ENCODE peak calls at places on chromosomes 3 and 15, in four cellular contexts. L, J, F and E are unnamed samples.

GRCh38 chr3:167110906-167111305 is 269.2 kb downstream of the ZBBX start:
- DNase-seq in L (no peak), J (no peak), F (no peak), E (no peak)

GRCh38 chr15:26179906-26180305 is 316.8 kb upstream of the ATP10A start:
- DNase-seq in L (no peak), J (no peak), F (no peak), E (no peak)

GRCh38 chr3:30357897-30358296 is 248.5 kb upstream of the TGFBR2 start:
- DNase-seq in L (no peak), J (no peak), F (no peak), E (no peak)

GRCh38 chr3:66115858-66116654 is 77.3 kb upstream of the MAGI1 start:
- DNase-seq in L (no peak), J (peak; percentile 28), F (peak; percentile 66), E (peak; percentile 96)

GRCh38 chr3:99332726-99333125 is 305.7 kb upstream of the COL8A1 start:
- DNase-seq in L (no peak), J (no peak), F (no peak), E (peak; percentile 20)

GRCh38 chr3:10366681-10367101 is 45.8 kb upstream of the SEC13 start:
- DNase-seq in L (no peak), J (no peak), F (no peak), E (peak; percentile 99)

GRCh38 chr15:57654136-57654845 is 52.2 kb upstream of the POLR2M start:
- DNase-seq in L (no peak), J (no peak), F (no peak), E (no peak)

GRCh38 chr3:160180581-160181216 is 44.5 kb upstream of the C3orf80 start:
- DNase-seq in L (no peak), J (no peak), F (peak; percentile 81), E (no peak)

GRCh38 chr15:78481917-78482316 is 25.5 kb upstream of the HYKK start:
- DNase-seq in L (no peak), J (no peak), F (no peak), E (no peak)

GRCh38 chr3:141255864-141256263 is 24.2 kb downstream of the PXYLP1 start:
- DNase-seq in L (no peak), J (no peak), F (no peak), E (no peak)

GRCh38 chr3:170429050-170429449 is 10.4 kb downstream of the CLDN11 start:
- DNase-seq in L (no peak), J (no peak), F (no peak), E (peak; percentile 89)

GRCh38 chr3:100400424-100400781 is 486 bp downstream of the TOMM70 start:
- DNase-seq in L (no peak), J (no peak), F (no peak), E (no peak)

GRCh38 chr15:68424754-68425390 is 7.1 kb downstream of the ITGA11 start:
- DNase-seq in L (no peak), J (no peak), F (no peak), E (no peak)

GRCh38 chr3:65685621-65686020 is 353.1 kb downstream of the MAGI1 start:
- DNase-seq in L (no peak), J (peak; percentile 32), F (no peak), E (peak; percentile 37)

GRCh38 chr3:110686691-110687090 is 384.9 kb upstream of the NECTIN3 start:
- DNase-seq in L (no peak), J (no peak), F (no peak), E (no peak)

GRCh38 chr3:128435561-128435960 is 31.1 kb downstream of the DNAJB8 start:
- DNase-seq in L (no peak), J (no peak), F (no peak), E (no peak)

GRCh38 chr3:8887435-8888295 is 75.6 kb downstream of the RAD18 start:
- DNase-seq in L (no peak), J (no peak), F (no peak), E (peak; percentile 27)

GRCh38 chr3:178318957-178319528 is 217.2 kb upstream of the KCNMB2 start:
- DNase-seq in L (no peak), J (no peak), F (no peak), E (peak; percentile 33)

GRCh38 chr3:178320481-178321352 is 215.5 kb upstream of the KCNMB2 start:
- DNase-seq in L (no peak), J (peak; percentile 34), F (peak; percentile 63), E (peak; percentile 66)

DNA sequence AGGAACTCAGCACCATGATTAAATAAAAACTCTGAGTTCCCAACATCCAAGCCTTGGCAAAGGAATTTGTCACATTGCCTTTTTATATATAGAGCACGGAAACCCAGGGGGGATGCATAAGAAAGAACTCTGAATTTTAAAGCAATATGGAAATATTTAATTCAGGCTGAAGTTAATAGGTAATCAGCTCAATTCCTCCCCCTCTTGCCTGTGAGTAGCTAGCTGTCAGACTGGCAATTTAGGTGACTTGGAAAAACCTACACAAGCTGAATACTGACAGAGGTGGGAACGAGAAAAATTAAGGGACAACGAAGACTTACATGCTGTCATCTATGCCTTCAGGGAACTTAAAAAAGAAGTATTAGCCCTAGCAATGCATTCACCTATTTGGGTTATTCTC is 217.8 kb upstream of the KCNMB2 start:
- DNase-seq in L (no peak), J (no peak), F (no peak), E (no peak)
- TF ChIP-seq CTCF in L (no peak), J (no peak), F (no peak), E (no peak)

GRCh38 chr3:46674031-46674592 is 19.4 kb downstream of the ALS2CL start:
- DNase-seq in L (no peak), J (peak; percentile 7), F (peak; percentile 43), E (no peak)
- H3K36me3 ChIP-seq in L (no peaks in the 10 kb centered on the region), J (no peaks in the 10 kb centered on the region), F (no peaks in the 10 kb centered on the region), E (no peaks in the 10 kb centered on the region)

GRCh38 chr3:126837773-126838172 is 133.7 kb downstream of the CHCHD6 start:
- DNase-seq in L (no peak), J (no peak), F (peak; percentile 21), E (no peak)

GRCh38 chr3:126836220-126836860 is 132.3 kb downstream of the CHCHD6 start:
- DNase-seq in L (no peak), J (no peak), F (peak; percentile 50), E (no peak)

GRCh38 chr3:126834596-126835471 is 130.8 kb downstream of the CHCHD6 start:
- DNase-seq in L (no peak), J (no peak), F (peak; percentile 21), E (no peak)

GRCh38 chr3:126832933-126833332 is 128.9 kb downstream of the CHCHD6 start:
- DNase-seq in L (no peak), J (no peak), F (no peak), E (no peak)

DNA sequence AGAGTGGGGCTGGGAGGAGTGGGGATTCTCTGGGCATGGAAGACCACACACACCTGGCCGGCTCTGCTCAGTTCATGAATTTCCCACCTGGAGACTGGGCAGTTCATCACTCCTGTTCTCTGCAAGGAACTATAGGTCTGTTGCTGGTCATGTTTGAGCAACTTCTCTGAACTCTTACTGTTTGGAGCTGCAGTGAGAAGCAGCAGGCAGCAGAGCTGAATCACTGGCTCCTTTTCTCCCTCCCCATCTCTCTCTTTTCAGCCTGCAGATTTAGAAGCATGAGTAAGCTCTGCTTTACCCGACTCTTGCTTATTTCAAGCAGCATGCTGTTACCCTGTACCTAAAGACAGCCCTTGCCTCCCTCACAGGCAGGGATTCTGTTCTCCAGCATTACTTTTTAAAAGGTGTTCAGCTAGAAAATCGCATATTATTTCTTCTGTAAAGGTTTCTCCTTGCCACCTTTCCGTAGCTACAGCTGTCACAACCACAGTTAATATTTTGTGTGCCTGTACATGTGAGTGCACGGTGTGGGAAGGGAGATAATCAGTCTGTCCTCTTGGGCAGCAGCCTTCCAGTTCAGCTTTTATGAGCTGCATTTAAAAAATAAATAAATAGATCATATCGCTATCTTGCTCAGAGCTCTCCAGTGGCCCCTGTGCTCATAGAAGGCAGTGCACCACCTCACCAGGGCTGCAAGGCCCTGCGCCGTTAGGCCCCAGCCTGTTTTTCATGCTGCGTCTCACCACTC is 131.6 kb downstream of the CHCHD6 start:
- DNase-seq in L (no peak), J (no peak), F (peak; percentile 20), E (peak; percentile 32)
- H3K27ac ChIP-seq in L (no peak overlapping the region), J (no peak overlapping the region), F (no peak overlapping the region), E (no peak overlapping the region)

DNA sequence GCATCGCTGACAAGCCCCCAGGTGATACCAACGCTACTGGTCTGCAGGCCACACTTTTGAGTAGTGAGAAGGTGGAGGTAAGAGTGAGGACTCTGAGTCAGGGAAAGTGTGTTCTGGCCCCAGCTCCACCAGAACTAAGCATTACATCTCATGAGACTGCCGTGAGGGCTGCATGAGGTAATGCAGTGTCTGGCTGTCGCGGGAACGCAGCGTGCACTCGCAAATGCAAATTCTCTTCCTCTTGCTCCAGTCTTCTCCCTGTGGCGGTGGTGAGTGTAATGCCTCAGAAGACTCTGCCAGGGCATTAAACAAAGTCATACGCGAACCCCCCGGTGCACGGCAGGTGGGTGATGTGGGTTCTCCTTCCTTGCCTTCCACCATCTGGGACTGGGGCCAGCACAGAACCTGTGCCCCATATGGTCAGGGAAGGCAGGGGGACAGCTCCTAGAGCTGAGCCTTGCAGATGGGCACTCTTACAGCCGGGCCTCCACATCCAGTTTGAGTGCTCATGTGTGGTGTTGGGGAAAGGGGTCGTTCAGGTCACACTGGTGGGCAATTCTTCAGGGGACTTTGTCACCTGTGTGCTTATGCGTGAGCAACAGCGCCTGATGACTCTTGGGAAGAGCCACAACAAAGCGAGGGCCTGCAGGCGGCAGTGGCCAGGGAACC is 175.8 kb downstream of the XXYLT1 start:
- DNase-seq in L (peak; percentile 39), J (no peak), F (no peak), E (no peak)
- TF ChIP-seq CTCF in L (no peak), J (no peak), F (no peak), E (no peak)

GRCh38 chr3:123161167-123161566 is 40.6 kb upstream of the SEC22A start:
- DNase-seq in L (no peak), J (no peak), F (no peak), E (no peak)
- H3K36me3 ChIP-seq in L (peaks cover 9% of the 10 kb centered on the region), J (no peaks in the 10 kb centered on the region), F (peaks cover 73% of the 10 kb centered on the region), E (peaks cover 58% of the 10 kb centered on the region)

DNA sequence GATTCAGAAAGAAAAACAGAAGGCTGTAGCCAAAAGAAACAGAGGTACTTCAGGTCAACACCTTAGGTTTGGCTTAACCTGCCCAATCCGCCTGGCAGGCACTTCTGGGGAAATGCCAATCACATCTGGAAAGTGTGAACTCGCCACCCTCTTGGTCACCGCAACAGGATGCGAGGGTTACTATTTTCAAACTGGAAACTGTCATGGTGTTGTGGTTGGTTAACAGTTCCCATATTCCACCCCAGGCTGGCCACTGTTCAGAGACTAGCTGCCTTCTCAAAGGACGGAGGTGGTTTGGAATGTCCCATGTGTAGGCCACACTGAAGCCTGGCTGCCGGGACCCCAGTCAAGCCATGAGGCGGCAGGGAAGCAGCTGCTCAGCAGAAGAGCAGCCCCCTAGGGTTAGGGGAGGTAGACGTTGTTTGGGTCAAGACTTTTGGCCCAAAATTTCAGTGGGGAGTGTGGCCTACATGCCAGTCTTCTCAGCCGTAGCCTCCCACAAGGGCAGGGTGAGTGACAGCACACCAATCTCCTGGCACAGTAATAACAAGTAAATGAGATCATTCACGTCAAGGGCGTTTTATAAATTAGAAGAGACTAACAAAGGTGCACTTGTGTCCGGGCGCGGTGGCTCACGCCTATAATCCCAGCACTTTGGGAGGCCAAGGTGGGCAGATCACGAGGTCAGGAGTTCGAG is 54.6 kb downstream of the UMPS start:
- DNase-seq in L (peak; percentile 90), J (no peak), F (peak; percentile 58), E (no peak)
- H3K27ac ChIP-seq in L (peak overlapping the region; percentile 45), J (no peak overlapping the region), F (no peak overlapping the region), E (no peak overlapping the region)